ENCODE peak calls at places on chromosomes 4 and X, in seven cellular contexts. Z is HCEC 1CT, A is progenitor cell of endocrine pancreas, V is mucosa of descending colon, D is T-helper 22 cell, B is M059J, G is T47D. R is an unnamed sample.
A peak's percentile ranks its signal among the peaks of the same experiment; 100 is the strongest.

GRCh38 chr4:19239565-19239964 is 1012.1 kb upstream of the SLIT2 start:
- DNase-seq in Z (peak; percentile 80), A (no peak), V (no peak), D (no peak), B (peak; percentile 73), G (no peak), R (no peak)

GRCh38 chr4:107449611-107450369 is 270.2 kb downstream of the PAPSS1 start:
- DNase-seq in Z (no peak), A (no peak), V (peak; percentile 19), D (no peak), B (peak; percentile 29), G (no peak), R (no peak)

GRCh38 chr4:122536001-122536400 is 79.5 kb upstream of the IL2 start:
- DNase-seq in Z (no peak), A (no peak), V (no peak), D (no peak), B (no peak), G (no peak), R (no peak)

GRCh38 chr4:61162116-61162515 is 38.0 kb upstream of the ADGRL3 start:
- DNase-seq in Z (no peak), A (no peak), V (no peak), D (no peak), B (no peak), G (no peak), R (no peak)

GRCh38 chr4:29571322-29571721 is 1148.8 kb upstream of the PCDH7 start:
- DNase-seq in Z (no peak), A (no peak), V (no peak), D (no peak), B (peak; percentile 12), G (no peak), R (no peak)

GRCh38 chrX:32839781-32840180 is 371.6 kb downstream of the DMD start:
- DNase-seq in Z (no peak), A (no peak), V (no peak), D (no peak), B (no peak), G (no peak), R (no peak)

GRCh38 chr4:138751290-138751689 is 264.3 kb upstream of the NOCT start:
- DNase-seq in Z (peak; percentile 13), A (no peak), V (no peak), D (no peak), B (no peak), G (no peak), R (no peak)

GRCh38 chr4:166887457-166887856 is 346.8 kb downstream of the SPOCK3 start:
- DNase-seq in Z (no peak), A (no peak), V (no peak), D (no peak), B (no peak), G (no peak), R (no peak)

GRCh38 chrX:11579856-11580595 is 85.7 kb downstream of the ARHGAP6 start:
- DNase-seq in Z (no peak), A (no peak), V (no peak), D (no peak), B (peak; percentile 18), G (no peak), R (no peak)

GRCh38 chr4:154982187-154983047 is 201.3 kb downstream of the RBM46 start:
- DNase-seq in Z (peak; percentile 34), A (peak; percentile 46), V (peak; percentile 76), D (no peak), B (peak; percentile 40), G (peak; percentile 18), R (peak; percentile 40)

GRCh38 chr4:161991811-161992210 is 172.0 kb downstream of the FSTL5 start:
- DNase-seq in Z (no peak), A (no peak), V (no peak), D (no peak), B (no peak), G (no peak), R (no peak)

GRCh38 chr4:184599492-184600135 is 49.6 kb downstream of the CASP3 start:
- DNase-seq in Z (peak; percentile 78), A (no peak), V (no peak), D (no peak), B (peak; percentile 82), G (no peak), R (no peak)

GRCh38 chr4:73976716-73977115 is 5.1 kb downstream of the PF4 start:
- DNase-seq in Z (no peak), A (no peak), V (no peak), D (no peak), B (peak; percentile 4), G (no peak), R (no peak)

GRCh38 chrX:23785564-23785963 is 2.6 kb downstream of the SAT1 start:
- DNase-seq in Z (no peak), A (no peak), V (no peak), D (no peak), B (peak; percentile 38), G (no peak), R (no peak)

GRCh38 chr4:141810702-141811365 is 174.5 kb downstream of the IL15 start:
- DNase-seq in Z (no peak), A (no peak), V (no peak), D (no peak), B (peak; percentile 12), G (no peak), R (no peak)

GRCh38 chr4:91502365-91502764 is 801.4 kb upstream of the GRID2 start:
- DNase-seq in Z (no peak), A (no peak), V (peak; percentile 30), D (no peak), B (no peak), G (no peak), R (peak; percentile 12)

GRCh38 chrX:15087747-15088146 is 182.1 kb downstream of the ASB9 start:
- DNase-seq in Z (no peak), A (no peak), V (peak; percentile 2), D (no peak), B (no peak), G (no peak), R (no peak)

GRCh38 chr4:81519856-81520255 is 48.1 kb upstream of the RASGEF1B start:
- DNase-seq in Z (no peak), A (no peak), V (no peak), D (no peak), B (no peak), G (no peak), R (no peak)

GRCh38 chr4:22179124-22179874 is 230.7 kb upstream of the KCNIP4 start:
- DNase-seq in Z (peak; percentile 84), A (no peak), V (no peak), D (no peak), B (peak; percentile 91), G (no peak), R (no peak)

GRCh38 chr4:35608205-35608604 is 636.1 kb downstream of the ARAP2 start:
- DNase-seq in Z (no peak), A (no peak), V (no peak), D (no peak), B (no peak), G (no peak), R (no peak)

GRCh38 chr4:4810365-4810764 is 49.1 kb upstream of the MSX1 start:
- DNase-seq in Z (no peak), A (no peak), V (no peak), D (no peak), B (no peak), G (no peak), R (no peak)

GRCh38 chrX:47239898-47240545 is 7.2 kb downstream of the USP11 start:
- DNase-seq in Z (no peak), A (no peak), V (no peak), D (no peak), B (no peak), G (no peak), R (no peak)

GRCh38 chrX:115183980-115184379 is 5.2 kb upstream of the RBMXL3 start:
- DNase-seq in Z (peak; percentile 64), A (no peak), V (no peak), D (no peak), B (peak; percentile 76), G (no peak), R (no peak)

GRCh38 chr4:75726577-75726976 is 2.2 kb downstream of the USO1 start:
- DNase-seq in Z (no peak), A (no peak), V (no peak), D (no peak), B (no peak), G (no peak), R (no peak)

GRCh38 chrX:44568196-44568595 is 25.5 kb upstream of the FUNDC1 start:
- DNase-seq in Z (no peak), A (no peak), V (no peak), D (no peak), B (no peak), G (no peak), R (no peak)

GRCh38 chrX:133215747-133216146 is 2.4 kb downstream of the TFDP3 start:
- DNase-seq in Z (no peak), A (no peak), V (peak; percentile 49), D (no peak), B (peak; percentile 34), G (peak; percentile 7), R (peak; percentile 47)

GRCh38 chrX:17559728-17560379 is 177.4 kb upstream of the SCML1 start:
- DNase-seq in Z (peak; percentile 83), A (no peak), V (peak; percentile 15), D (no peak), B (peak; percentile 93), G (no peak), R (no peak)

GRCh38 chr4:19135886-19136633 is 1114.5 kb upstream of the LCORL start:
- DNase-seq in Z (no peak), A (no peak), V (no peak), D (no peak), B (peak; percentile 2), G (no peak), R (no peak)

GRCh38 chr4:150127757-150128156 is 49.5 kb downstream of the DCLK2 start:
- DNase-seq in Z (peak; percentile 48), A (no peak), V (no peak), D (no peak), B (no peak), G (no peak), R (no peak)

GRCh38 chrX:15854080-15854655 is 445 bp downstream of the AP1S2 start:
- DNase-seq in Z (peak; percentile 12), A (peak; percentile 57), V (peak; percentile 51), D (no peak), B (peak; percentile 61), G (peak; percentile 18), R (peak; percentile 24)

GRCh38 chr4:134668237-134668636 is 466.6 kb upstream of the PABPC4L start:
- DNase-seq in Z (peak; percentile 2), A (no peak), V (peak; percentile 48), D (no peak), B (peak; percentile 9), G (no peak), R (no peak)

GRCh38 chr4:8922481-8922880 is 50.8 kb upstream of the HMX1 start:
- DNase-seq in Z (no peak), A (no peak), V (no peak), D (no peak), B (no peak), G (no peak), R (no peak)

GRCh38 chrX:105821471-105822081 is 763 bp upstream of the NRK start:
- DNase-seq in Z (no peak), A (no peak), V (peak; percentile 0), D (no peak), B (no peak), G (peak; percentile 18), R (peak; percentile 25)

GRCh38 chrX:98057176-98057575 is 1173.5 kb downstream of the RPA4 start:
- DNase-seq in Z (no peak), A (no peak), V (no peak), D (no peak), B (no peak), G (no peak), R (no peak)

R was measured in HuH-7.